ENCODE peak calls at places on chromosome 9, in six cellular contexts. D is HepG2; K is mammary epithelial cell; Z is heart left ventricle; J is NCI-H345; W is stimulated activated CD8-positive, alpha-beta memory T cell treated with anti-CD3 and anti-CD28 coated beads, Interleukin-7, amount 100 ng/mL, for 1 hour. Q is an unnamed sample.

GRCh38 chr9:108197888-108198287 is 657.9 kb downstream of the ACTL7B start:
- DNase-seq in D (no peak), K (no peak), Z (no peak), J (no peak), W (no peak), Q (no peak)

GRCh38 chr9:127923046-127923445 is 6.2 kb upstream of the ST6GALNAC4 start:
- DNase-seq in D (no peak), K (no peak), Z (no peak), J (no peak), W (no peak), Q (no peak)

GRCh38 chr9:114156658-114157421 is 1.5 kb downstream of the COL27A1 start:
- DNase-seq in D (no peak), K (peak; percentile 63), Z (peak; percentile 82), J (no peak), W (no peak), Q (peak; percentile 45)

GRCh38 chr9:127170652-127171051 is 48.2 kb upstream of the ANGPTL2 start:
- DNase-seq in D (no peak), K (no peak), Z (no peak), J (no peak), W (no peak), Q (peak; percentile 19)

GRCh38 chr9:91555132-91555531 is 131.5 kb upstream of the NFIL3 start:
- DNase-seq in D (no peak), K (no peak), Z (no peak), J (no peak), W (no peak), Q (no peak)

GRCh38 chr9:22084336-22085035 is 75.4 kb upstream of the CDKN2B start:
- DNase-seq in D (peak; percentile 7), K (peak; percentile 91), Z (no peak), J (no peak), W (no peak), Q (no peak)

GRCh38 chr9:133897675-133898074 is 94.4 kb downstream of the VAV2 start:
- DNase-seq in D (no peak), K (no peak), Z (no peak), J (no peak), W (no peak), Q (no peak)

GRCh38 chr9:17813798-17814197 is 234.9 kb downstream of the SH3GL2 start:
- DNase-seq in D (no peak), K (no peak), Z (no peak), J (no peak), W (no peak), Q (no peak)

GRCh38 chr9:125789196-125789595 is 42.0 kb downstream of the PBX3 start:
- DNase-seq in D (no peak), K (no peak), Z (no peak), J (no peak), W (no peak), Q (no peak)

GRCh38 chr9:21590058-21590996 is 108.2 kb upstream of the IFNE start:
- DNase-seq in D (no peak), K (peak; percentile 12), Z (no peak), J (no peak), W (no peak), Q (no peak)

GRCh38 chr9:126298319-126298801 is 28.3 kb upstream of the MVB12B start:
- DNase-seq in D (no peak), K (no peak), Z (no peak), J (no peak), W (no peak), Q (no peak)

GRCh38 chr9:78021692-78022091 is 9.9 kb downstream of the GNAQ start:
- DNase-seq in D (no peak), K (no peak), Z (peak; percentile 62), J (no peak), W (no peak), Q (peak; percentile 69)

GRCh38 chr9:73180373-73180772 is 28.7 kb downstream of the ANXA1 start:
- DNase-seq in D (no peak), K (no peak), Z (no peak), J (no peak), W (no peak), Q (no peak)

GRCh38 chr9:97527626-97528528 is 26.4 kb downstream of the TMOD1 start:
- DNase-seq in D (no peak), K (no peak), Z (no peak), J (no peak), W (no peak), Q (no peak)